ENCODE peak calls at places on chromosomes 5 and 9, in seven cellular contexts. One of them, this sample, is unnamed.

GRCh38 chr9:37760416-37761165 is 7.0 kb downstream of the TRMT10B start:
- DNase-seq in HCT116: no peak
- DNase-seq in NCI-H1417: no peak
- DNase-seq in stimulated activated CD8-positive, alpha-beta memory T cell treated with anti-CD3 and anti-CD28 coated beads, Interleukin-15, amount 100 ng/mL, for 1 hour: no peak
- DNase-seq in H1: no peak
- DNase-seq in OCI-LY7: no peak
- DNase-seq in GM23248: peak; percentile 79
- DNase-seq in this sample: peak; percentile 42

GRCh38 chr5:116930628-116931027 is 356.0 kb upstream of the SEMA6A start:
- DNase-seq in NCI-H1417: no peak
- DNase-seq in GM23248: no peak
- DNase-seq in HCT116: no peak
- DNase-seq in OCI-LY7: no peak
- DNase-seq in stimulated activated CD8-positive, alpha-beta memory T cell treated with anti-CD3 and anti-CD28 coated beads, Interleukin-15, amount 100 ng/mL, for 1 hour: no peak
- DNase-seq in H1: no peak
- DNase-seq in this sample: no peak

GRCh38 chr9:6978591-6978990 is 220.8 kb downstream of the KDM4C start:
- DNase-seq in NCI-H1417: no peak
- DNase-seq in HCT116: no peak
- DNase-seq in H1: no peak
- DNase-seq in stimulated activated CD8-positive, alpha-beta memory T cell treated with anti-CD3 and anti-CD28 coated beads, Interleukin-15, amount 100 ng/mL, for 1 hour: no peak
- DNase-seq in OCI-LY7: no peak
- DNase-seq in GM23248: no peak
- DNase-seq in this sample: no peak

GRCh38 chr9:128001411-128002298 is 20.9 kb upstream of the EEIG1 start:
- DNase-seq in stimulated activated CD8-positive, alpha-beta memory T cell treated with anti-CD3 and anti-CD28 coated beads, Interleukin-15, amount 100 ng/mL, for 1 hour: no peak
- DNase-seq in GM23248: peak; percentile 97
- DNase-seq in OCI-LY7: no peak
- DNase-seq in H1: peak; percentile 62
- DNase-seq in HCT116: no peak
- DNase-seq in NCI-H1417: no peak
- DNase-seq in this sample: peak; percentile 94

GRCh38 chr5:142716963-142717362 is 31.1 kb upstream of the FGF1 start:
- DNase-seq in GM23248: peak; percentile 82
- DNase-seq in NCI-H1417: no peak
- DNase-seq in HCT116: peak; percentile 47
- DNase-seq in H1: no peak
- DNase-seq in OCI-LY7: peak; percentile 56
- DNase-seq in stimulated activated CD8-positive, alpha-beta memory T cell treated with anti-CD3 and anti-CD28 coated beads, Interleukin-15, amount 100 ng/mL, for 1 hour: no peak
- DNase-seq in this sample: peak; percentile 71

GRCh38 chr5:124888622-124889521 is 142.4 kb upstream of the ZNF608 start:
- DNase-seq in GM23248: no peak
- DNase-seq in stimulated activated CD8-positive, alpha-beta memory T cell treated with anti-CD3 and anti-CD28 coated beads, Interleukin-15, amount 100 ng/mL, for 1 hour: no peak
- DNase-seq in HCT116: no peak
- DNase-seq in OCI-LY7: no peak
- DNase-seq in H1: no peak
- DNase-seq in NCI-H1417: no peak
- DNase-seq in this sample: no peak

GRCh38 chr9:74683322-74683721 is 186.2 kb downstream of the RORB start:
- DNase-seq in GM23248: no peak
- DNase-seq in NCI-H1417: no peak
- DNase-seq in stimulated activated CD8-positive, alpha-beta memory T cell treated with anti-CD3 and anti-CD28 coated beads, Interleukin-15, amount 100 ng/mL, for 1 hour: no peak
- DNase-seq in HCT116: no peak
- DNase-seq in OCI-LY7: no peak
- DNase-seq in H1: no peak
- DNase-seq in this sample: no peak

GRCh38 chr5:168987540-168988300 is 313.2 kb downstream of the SLIT3 start:
- DNase-seq in GM23248: peak; percentile 75
- DNase-seq in NCI-H1417: peak; percentile 25
- DNase-seq in stimulated activated CD8-positive, alpha-beta memory T cell treated with anti-CD3 and anti-CD28 coated beads, Interleukin-15, amount 100 ng/mL, for 1 hour: peak; percentile 37
- DNase-seq in H1: peak; percentile 91
- DNase-seq in OCI-LY7: peak; percentile 51
- DNase-seq in HCT116: peak; percentile 32
- DNase-seq in this sample: peak; percentile 62

GRCh38 chr5:108625654-108626053 is 122.0 kb upstream of the FER start:
- DNase-seq in HCT116: no peak
- DNase-seq in stimulated activated CD8-positive, alpha-beta memory T cell treated with anti-CD3 and anti-CD28 coated beads, Interleukin-15, amount 100 ng/mL, for 1 hour: no peak
- DNase-seq in OCI-LY7: no peak
- DNase-seq in H1: no peak
- DNase-seq in NCI-H1417: no peak
- DNase-seq in GM23248: no peak
- DNase-seq in this sample: no peak

GRCh38 chr5:38905516-38905915 is 59.7 kb downstream of the OSMR start:
- DNase-seq in stimulated activated CD8-positive, alpha-beta memory T cell treated with anti-CD3 and anti-CD28 coated beads, Interleukin-15, amount 100 ng/mL, for 1 hour: no peak
- DNase-seq in OCI-LY7: no peak
- DNase-seq in HCT116: no peak
- DNase-seq in H1: no peak
- DNase-seq in GM23248: peak; percentile 66
- DNase-seq in NCI-H1417: no peak
- DNase-seq in this sample: peak; percentile 61

GRCh38 chr9:23702311-23702922 is 123.6 kb downstream of the ELAVL2 start:
- DNase-seq in stimulated activated CD8-positive, alpha-beta memory T cell treated with anti-CD3 and anti-CD28 coated beads, Interleukin-15, amount 100 ng/mL, for 1 hour: no peak
- DNase-seq in GM23248: no peak
- DNase-seq in OCI-LY7: no peak
- DNase-seq in H1: no peak
- DNase-seq in HCT116: no peak
- DNase-seq in NCI-H1417: no peak
- DNase-seq in this sample: no peak

GRCh38 chr5:135239461-135240282 is 159.4 kb downstream of the MACROH2A1 start:
- DNase-seq in HCT116: no peak
- DNase-seq in OCI-LY7: no peak
- DNase-seq in NCI-H1417: no peak
- DNase-seq in stimulated activated CD8-positive, alpha-beta memory T cell treated with anti-CD3 and anti-CD28 coated beads, Interleukin-15, amount 100 ng/mL, for 1 hour: no peak
- DNase-seq in GM23248: no peak
- DNase-seq in H1: peak; percentile 47
- DNase-seq in this sample: no peak

GRCh38 chr9:16205455-16205854 is 652.6 kb downstream of the CCDC171 start:
- DNase-seq in HCT116: no peak
- DNase-seq in OCI-LY7: no peak
- DNase-seq in GM23248: peak; percentile 36
- DNase-seq in stimulated activated CD8-positive, alpha-beta memory T cell treated with anti-CD3 and anti-CD28 coated beads, Interleukin-15, amount 100 ng/mL, for 1 hour: no peak
- DNase-seq in NCI-H1417: no peak
- DNase-seq in H1: no peak
- DNase-seq in this sample: no peak

GRCh38 chr9:125634040-125634717 is 72.8 kb downstream of the MAPKAP1 start:
- DNase-seq in HCT116: no peak
- DNase-seq in OCI-LY7: peak; percentile 33
- DNase-seq in H1: no peak
- DNase-seq in NCI-H1417: no peak
- DNase-seq in stimulated activated CD8-positive, alpha-beta memory T cell treated with anti-CD3 and anti-CD28 coated beads, Interleukin-15, amount 100 ng/mL, for 1 hour: no peak
- DNase-seq in GM23248: peak; percentile 63
- DNase-seq in this sample: no peak

GRCh38 chr5:96125335-96125891 is 163.8 kb upstream of the ELL2 start:
- DNase-seq in NCI-H1417: no peak
- DNase-seq in H1: no peak
- DNase-seq in stimulated activated CD8-positive, alpha-beta memory T cell treated with anti-CD3 and anti-CD28 coated beads, Interleukin-15, amount 100 ng/mL, for 1 hour: no peak
- DNase-seq in GM23248: peak; percentile 40
- DNase-seq in HCT116: no peak
- DNase-seq in OCI-LY7: no peak
- DNase-seq in this sample: no peak

GRCh38 chr9:96061293-96061987 is 185.9 kb downstream of the ERCC6L2 start:
- DNase-seq in GM23248: peak; percentile 49
- DNase-seq in OCI-LY7: no peak
- DNase-seq in stimulated activated CD8-positive, alpha-beta memory T cell treated with anti-CD3 and anti-CD28 coated beads, Interleukin-15, amount 100 ng/mL, for 1 hour: peak; percentile 30
- DNase-seq in NCI-H1417: peak; percentile 42
- DNase-seq in H1: peak; percentile 54
- DNase-seq in HCT116: peak; percentile 10
- DNase-seq in this sample: peak; percentile 53

GRCh38 chr5:145681686-145682085 is 153.5 kb downstream of the PRELID2 start:
- DNase-seq in OCI-LY7: peak; percentile 78
- DNase-seq in NCI-H1417: peak; percentile 34
- DNase-seq in GM23248: peak; percentile 84
- DNase-seq in stimulated activated CD8-positive, alpha-beta memory T cell treated with anti-CD3 and anti-CD28 coated beads, Interleukin-15, amount 100 ng/mL, for 1 hour: no peak
- DNase-seq in H1: peak; percentile 54
- DNase-seq in HCT116: peak; percentile 75
- DNase-seq in this sample: peak; percentile 64

GRCh38 chr5:69493235-69493925 is 790 bp downstream of the OCLN start:
- DNase-seq in GM23248: peak; percentile 63
- DNase-seq in stimulated activated CD8-positive, alpha-beta memory T cell treated with anti-CD3 and anti-CD28 coated beads, Interleukin-15, amount 100 ng/mL, for 1 hour: no peak
- DNase-seq in H1: peak; percentile 79
- DNase-seq in HCT116: no peak
- DNase-seq in NCI-H1417: peak; percentile 72
- DNase-seq in OCI-LY7: no peak
- DNase-seq in this sample: peak; percentile 60

GRCh38 chr5:54091416-54092130 is 218.8 kb downstream of the ARL15 start:
- DNase-seq in GM23248: no peak
- DNase-seq in stimulated activated CD8-positive, alpha-beta memory T cell treated with anti-CD3 and anti-CD28 coated beads, Interleukin-15, amount 100 ng/mL, for 1 hour: no peak
- DNase-seq in H1: no peak
- DNase-seq in HCT116: no peak
- DNase-seq in OCI-LY7: no peak
- DNase-seq in NCI-H1417: no peak
- DNase-seq in this sample: no peak

GRCh38 chr5:179385892-179386291 is 40.6 kb upstream of the ADAMTS2 start:
- DNase-seq in HCT116: no peak
- DNase-seq in OCI-LY7: no peak
- DNase-seq in H1: no peak
- DNase-seq in stimulated activated CD8-positive, alpha-beta memory T cell treated with anti-CD3 and anti-CD28 coated beads, Interleukin-15, amount 100 ng/mL, for 1 hour: no peak
- DNase-seq in NCI-H1417: no peak
- DNase-seq in GM23248: peak; percentile 34
- DNase-seq in this sample: peak; percentile 52

GRCh38 chr5:133824661-133825254 is 143.7 kb downstream of the C5orf15 start:
- DNase-seq in HCT116: no peak
- DNase-seq in NCI-H1417: no peak
- DNase-seq in H1: no peak
- DNase-seq in OCI-LY7: no peak
- DNase-seq in GM23248: no peak
- DNase-seq in stimulated activated CD8-positive, alpha-beta memory T cell treated with anti-CD3 and anti-CD28 coated beads, Interleukin-15, amount 100 ng/mL, for 1 hour: no peak
- DNase-seq in this sample: no peak

GRCh38 chr5:138138949-138139775 is at the start of gene NME5:
- DNase-seq in OCI-LY7: no peak
- DNase-seq in H1: peak; percentile 83
- DNase-seq in HCT116: peak; percentile 48
- DNase-seq in NCI-H1417: peak; percentile 71
- DNase-seq in GM23248: no peak
- DNase-seq in stimulated activated CD8-positive, alpha-beta memory T cell treated with anti-CD3 and anti-CD28 coated beads, Interleukin-15, amount 100 ng/mL, for 1 hour: no peak
- DNase-seq in this sample: peak; percentile 69

GRCh38 chr9:81490605-81491331 is 198.6 kb downstream of the TLE1 start:
- DNase-seq in GM23248: peak; percentile 55
- DNase-seq in stimulated activated CD8-positive, alpha-beta memory T cell treated with anti-CD3 and anti-CD28 coated beads, Interleukin-15, amount 100 ng/mL, for 1 hour: no peak
- DNase-seq in H1: no peak
- DNase-seq in HCT116: peak; percentile 2
- DNase-seq in NCI-H1417: no peak
- DNase-seq in OCI-LY7: no peak
- DNase-seq in this sample: peak; percentile 30

GRCh38 chr9:131678499-131679111 is 61.3 kb downstream of the RAPGEF1 start:
- DNase-seq in GM23248: peak; percentile 98
- DNase-seq in HCT116: peak; percentile 85
- DNase-seq in NCI-H1417: peak; percentile 45
- DNase-seq in stimulated activated CD8-positive, alpha-beta memory T cell treated with anti-CD3 and anti-CD28 coated beads, Interleukin-15, amount 100 ng/mL, for 1 hour: peak; percentile 46
- DNase-seq in H1: no peak
- DNase-seq in OCI-LY7: peak; percentile 90
- DNase-seq in this sample: peak; percentile 95

GRCh38 chr5:137442660-137443059 is 56.5 kb downstream of the SPOCK1 start:
- DNase-seq in OCI-LY7: no peak
- DNase-seq in H1: no peak
- DNase-seq in HCT116: no peak
- DNase-seq in NCI-H1417: peak; percentile 7
- DNase-seq in stimulated activated CD8-positive, alpha-beta memory T cell treated with anti-CD3 and anti-CD28 coated beads, Interleukin-15, amount 100 ng/mL, for 1 hour: no peak
- DNase-seq in GM23248: no peak
- DNase-seq in this sample: no peak

GRCh38 chr9:88952976-88953375 is 38.3 kb upstream of the S1PR3 start:
- DNase-seq in H1: peak; percentile 34
- DNase-seq in HCT116: no peak
- DNase-seq in NCI-H1417: no peak
- DNase-seq in stimulated activated CD8-positive, alpha-beta memory T cell treated with anti-CD3 and anti-CD28 coated beads, Interleukin-15, amount 100 ng/mL, for 1 hour: no peak
- DNase-seq in OCI-LY7: no peak
- DNase-seq in GM23248: no peak
- DNase-seq in this sample: no peak

GRCh38 chr5:66840527-66841013 is 244.4 kb downstream of the MAST4 start:
- DNase-seq in stimulated activated CD8-positive, alpha-beta memory T cell treated with anti-CD3 and anti-CD28 coated beads, Interleukin-15, amount 100 ng/mL, for 1 hour: no peak
- DNase-seq in H1: no peak
- DNase-seq in HCT116: no peak
- DNase-seq in NCI-H1417: no peak
- DNase-seq in OCI-LY7: no peak
- DNase-seq in GM23248: no peak
- DNase-seq in this sample: no peak

This sample was measured in AG20443.